ENCODE peak calls at places on chromosomes 16 and 17, in eight cellular contexts. C is Caco-2, B is right lobe of liver, E is NB4, V is AG04450, P is choroid plexus epithelial cell, R is prostate gland, Q is HCT116. I is an unnamed sample.

GRCh38 chr17:34306466-34306865 is 12.8 kb upstream of the CCL8 start:
- DNase-seq in P (peak; percentile 70), B (no peak), V (no peak), R (no peak), Q (no peak), C (no peak), E (peak; percentile 32), I (no peak)

GRCh38 chr17:57305918-57306317 is 49.6 kb downstream of the MSI2 start:
- DNase-seq in E (peak; percentile 62), R (no peak), V (no peak), P (no peak), C (no peak), Q (no peak), B (no peak), I (no peak)

GRCh38 chr17:38747385-38748328 is 479 bp downstream of the PCGF2 start:
- DNase-seq in E (no peak), B (peak; percentile 52), C (no peak), V (no peak), P (no peak), Q (no peak), R (peak; percentile 65), I (peak; percentile 53)

GRCh38 chr16:87487361-87487924 is 5.4 kb downstream of the ZCCHC14 start:
- DNase-seq in Q (peak; percentile 69), E (no peak), C (peak; percentile 80), V (no peak), B (peak; percentile 91), R (no peak), P (no peak), I (no peak)

GRCh38 chr17:43860927-43861622 is 14.1 kb downstream of the CD300LG start:
- DNase-seq in E (peak; percentile 19), R (no peak), Q (no peak), P (no peak), C (peak; percentile 26), B (no peak), V (no peak), I (no peak)

GRCh38 chr17:77148959-77149510 is 8.3 kb downstream of the SEC14L1 start:
- DNase-seq in R (no peak), B (no peak), Q (no peak), P (no peak), C (no peak), E (no peak), V (no peak), I (no peak)

GRCh38 chr17:57025876-57026275 is 47.9 kb downstream of the SCPEP1 start:
- DNase-seq in C (no peak), V (no peak), Q (no peak), P (no peak), R (no peak), B (no peak), E (no peak), I (no peak)

GRCh38 chr17:1511756-1512321 is 4.6 kb downstream of the INPP5K start:
- DNase-seq in P (no peak), B (no peak), R (peak; percentile 70), C (no peak), V (no peak), E (no peak), Q (no peak), I (no peak)

GRCh38 chr17:5121186-5121841 is 5.5 kb downstream of the USP6 start:
- DNase-seq in P (no peak), B (no peak), V (no peak), R (no peak), E (no peak), C (no peak), Q (no peak), I (no peak)

GRCh38 chr16:67884684-67885083 is at the start of gene NRN1L:
- DNase-seq in Q (no peak), B (peak; percentile 94), V (peak; percentile 79), P (peak; percentile 95), C (peak; percentile 56), R (peak; percentile 93), E (no peak), I (no peak)

GRCh38 chr17:5413682-5414081 is 5.8 kb downstream of the NUP88 start:
- DNase-seq in B (no peak), V (peak; percentile 47), E (peak; percentile 82), C (no peak), P (peak; percentile 87), R (no peak), Q (peak; percentile 73), I (no peak)

GRCh38 chr17:80899402-80900268 is 92.0 kb upstream of the CHMP6 start:
- DNase-seq in P (peak; percentile 38), Q (peak; percentile 40), B (no peak), V (no peak), R (no peak), C (no peak), E (peak; percentile 51), I (peak; percentile 76)

DNA sequence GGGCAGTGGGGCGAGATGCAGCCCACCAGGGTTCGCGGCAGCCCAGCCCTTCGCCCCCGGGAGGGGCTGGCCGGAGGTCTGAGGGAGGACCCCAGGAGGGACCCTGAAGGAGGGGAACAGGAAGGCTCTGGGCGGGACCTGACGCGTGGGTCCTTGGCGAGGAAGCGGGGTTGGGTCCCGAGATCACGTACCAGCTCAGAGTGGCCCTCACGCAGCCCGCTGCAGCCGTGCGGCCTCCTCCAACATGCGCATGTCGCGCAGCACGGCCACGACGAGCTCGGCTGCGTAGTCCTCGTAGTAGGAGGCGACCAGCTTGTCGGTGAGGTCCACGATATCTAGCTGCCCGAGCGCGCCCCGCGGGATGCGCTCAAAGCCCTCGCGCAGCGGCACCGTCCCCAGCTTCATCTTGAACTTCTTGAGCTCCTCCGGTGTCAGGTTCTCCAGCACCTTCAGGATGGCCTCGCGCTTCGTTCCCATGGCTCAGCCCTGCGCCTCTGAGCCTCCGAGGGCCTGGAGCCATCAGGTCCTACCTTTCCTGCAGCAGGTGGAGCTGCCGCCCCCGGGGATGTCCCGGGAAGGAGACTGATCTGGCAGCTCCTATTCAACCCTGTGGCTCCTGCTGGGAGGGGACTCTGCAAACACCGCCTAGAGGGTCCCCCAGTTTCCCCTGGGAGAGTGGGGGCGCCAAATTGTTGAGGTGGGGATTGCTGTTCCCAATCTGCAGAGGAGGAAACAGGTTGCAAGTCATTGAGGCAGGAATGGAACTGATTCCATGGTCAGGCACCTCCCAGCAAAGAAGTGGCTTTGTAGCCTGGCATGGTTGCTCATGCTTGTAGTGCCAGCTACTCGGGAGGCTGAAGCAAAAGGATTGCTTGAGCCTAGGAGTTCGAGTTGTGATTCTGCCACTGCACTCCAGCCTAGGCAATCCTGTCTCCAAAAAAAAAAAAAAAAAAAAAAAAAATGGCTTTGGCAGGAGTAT is at the start of gene PYDC1:
- DNase-seq in C (no peak), V (no peak), P (no peak), Q (no peak), B (peak; percentile 50), R (no peak), E (no peak), I (no peak)
- H3K4me3 ChIP-seq in C (peak within 1 kb of the TSS; percentile 43), V (no peak within 1 kb of the TSS), P (no peak within 1 kb of the TSS), Q (no peak within 1 kb of the TSS), B (no peak within 1 kb of the TSS), R (no peak within 1 kb of the TSS), E (no peak within 1 kb of the TSS), I (no peak within 1 kb of the TSS)

GRCh38 chr16:57837305-57838125 is 35.2 kb upstream of the KIFC3 start:
- DNase-seq in V (no peak), P (no peak), B (no peak), R (no peak), C (no peak), E (no peak), Q (no peak), I (no peak)

GRCh38 chr16:57842606-57843005 is 40.3 kb upstream of the KIFC3 start:
- DNase-seq in V (no peak), E (no peak), P (peak; percentile 48), Q (no peak), R (no peak), B (no peak), C (no peak), I (no peak)

GRCh38 chr16:57834936-57835335 is 32.6 kb upstream of the KIFC3 start:
- DNase-seq in V (no peak), R (no peak), C (no peak), E (no peak), B (no peak), P (peak; percentile 66), Q (no peak), I (no peak)

GRCh38 chr16:57840833-57841232 is 38.5 kb upstream of the KIFC3 start:
- DNase-seq in V (no peak), E (no peak), C (no peak), Q (no peak), R (no peak), B (peak; percentile 66), P (no peak), I (no peak)

GRCh38 chr16:57838161-57838560 is 35.9 kb upstream of the KIFC3 start:
- DNase-seq in P (no peak), R (no peak), V (no peak), Q (no peak), B (no peak), E (no peak), C (no peak), I (no peak)
- TF ChIP-seq CTCF in P (no peak), R (no peak), V (no peak), Q (no peak), B (no peak), E (no peak), C (no peak), I (no peak)

DNA sequence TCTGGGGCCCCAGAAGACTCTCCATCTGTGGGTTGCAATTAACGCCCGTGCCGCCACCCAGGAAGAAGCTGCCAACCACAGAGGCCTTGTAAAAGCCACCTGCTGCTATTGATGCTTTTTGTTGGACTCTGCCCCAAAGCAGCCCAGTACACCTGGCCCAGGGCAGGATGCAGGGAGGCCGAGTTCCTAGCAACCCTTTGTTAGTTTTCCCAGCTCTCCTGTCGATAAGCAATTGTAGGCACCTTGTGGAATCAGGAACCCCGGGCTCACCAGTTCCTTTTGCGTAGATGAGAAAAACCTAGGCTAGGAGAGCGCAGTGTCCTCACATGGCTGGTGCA is 103.3 kb downstream of the ABCC6 start:
- DNase-seq in Q (no peak), E (no peak), R (no peak), C (no peak), V (no peak), P (no peak), B (no peak), I (no peak)
- H3K4me3 ChIP-seq in Q (no peak overlapping the region), E (no peak overlapping the region), R (no peak overlapping the region), C (no peak overlapping the region), V (no peak overlapping the region), P (no peak overlapping the region), B (no peak overlapping the region), I (no peak overlapping the region)

DNA sequence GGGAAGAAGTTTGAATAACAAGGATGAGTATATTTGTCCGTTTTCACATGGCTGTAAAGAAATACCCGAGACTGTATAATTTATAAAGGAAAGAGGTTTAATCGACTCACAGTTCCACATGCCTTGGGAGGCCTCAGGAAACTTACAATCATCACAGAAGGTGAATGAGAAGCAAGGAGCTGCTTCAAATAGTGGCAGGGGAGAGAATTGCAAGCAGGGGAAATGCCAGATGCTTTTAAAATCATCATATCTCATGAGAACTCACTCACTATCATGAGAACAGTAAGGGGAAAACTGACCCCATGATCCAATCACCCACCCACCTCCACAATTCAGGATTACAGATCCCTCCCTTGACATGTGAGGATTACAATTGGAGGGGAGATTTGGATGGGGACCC is 212.8 kb upstream of the CDH8 start:
- DNase-seq in P (no peak), B (no peak), V (no peak), R (no peak), E (no peak), Q (no peak), C (no peak), I (no peak)
- TF ChIP-seq CTCF in P (no peak), B (no peak), V (no peak), R (no peak), E (no peak), Q (no peak), C (no peak), I (no peak)

I was measured in GM12865.